ENCODE peak calls at places on chromosomes 16 and 17, in six cellular contexts. I is GM12878, C is GM23338, Y is HepG2, N is H1, J is K562. U is an unnamed sample.

GRCh38 chr16:23920899-23921298 is 85.1 kb downstream of the PRKCB start:
- DNase-seq in I (no peak), C (no peak), Y (no peak), N (no peak), J (no peak), U (no peak)

GRCh38 chr16:12089492-12090161 is 113.1 kb downstream of the SNX29 start:
- DNase-seq in I (no peak), C (peak; percentile 66), Y (peak; percentile 48), N (no peak), J (peak; percentile 45), U (peak; percentile 53)

GRCh38 chr16:67419502-67419901 is 3.2 kb upstream of the ZDHHC1 start:
- DNase-seq in I (no peak), C (no peak), Y (no peak), N (no peak), J (no peak), U (no peak)

GRCh38 chr17:83195330-83196087 is 116.1 kb downstream of the METRNL start:
- DNase-seq in I (no peak), C (no peak), Y (no peak), N (no peak), J (peak; percentile 41), U (no peak)

GRCh38 chr17:44522883-44523671 is 19.9 kb upstream of the GPATCH8 start:
- DNase-seq in I (peak; percentile 46), C (peak; percentile 94), Y (peak; percentile 82), N (no peak), J (peak; percentile 60), U (peak; percentile 91)

GRCh38 chr17:8151641-8152111 is 528 bp downstream of the PER1 start:
- DNase-seq in I (no peak), C (peak; percentile 54), Y (no peak), N (no peak), J (no peak), U (no peak)

GRCh38 chr16:64629622-64630021 is 492.2 kb downstream of the CDH11 start:
- DNase-seq in I (no peak), C (no peak), Y (no peak), N (no peak), J (no peak), U (no peak)

GRCh38 chr17:66661411-66661843 is 173.5 kb upstream of the CACNG5 start:
- DNase-seq in I (no peak), C (no peak), Y (no peak), N (no peak), J (peak; percentile 18), U (no peak)

GRCh38 chr17:47813512-47814031 is 8.0 kb downstream of the OSBPL7 start:
- DNase-seq in I (no peak), C (no peak), Y (no peak), N (no peak), J (no peak), U (peak; percentile 7)

GRCh38 chr17:13806023-13806553 is 204.4 kb upstream of the HS3ST3A1 start:
- DNase-seq in I (no peak), C (no peak), Y (no peak), N (no peak), J (no peak), U (no peak)

GRCh38 chr17:63116967-63117366 is 150.9 kb downstream of the TANC2 start:
- DNase-seq in I (no peak), C (peak; percentile 65), Y (no peak), N (no peak), J (peak; percentile 10), U (no peak)

GRCh38 chr17:7047566-7047965 is 3.7 kb upstream of the SLC16A11 start:
- DNase-seq in I (no peak), C (no peak), Y (no peak), N (no peak), J (no peak), U (no peak)

GRCh38 chr17:39672522-39673334 is 4.5 kb downstream of the PNMT start:
- DNase-seq in I (no peak), C (no peak), Y (no peak), N (no peak), J (no peak), U (no peak)

DNA sequence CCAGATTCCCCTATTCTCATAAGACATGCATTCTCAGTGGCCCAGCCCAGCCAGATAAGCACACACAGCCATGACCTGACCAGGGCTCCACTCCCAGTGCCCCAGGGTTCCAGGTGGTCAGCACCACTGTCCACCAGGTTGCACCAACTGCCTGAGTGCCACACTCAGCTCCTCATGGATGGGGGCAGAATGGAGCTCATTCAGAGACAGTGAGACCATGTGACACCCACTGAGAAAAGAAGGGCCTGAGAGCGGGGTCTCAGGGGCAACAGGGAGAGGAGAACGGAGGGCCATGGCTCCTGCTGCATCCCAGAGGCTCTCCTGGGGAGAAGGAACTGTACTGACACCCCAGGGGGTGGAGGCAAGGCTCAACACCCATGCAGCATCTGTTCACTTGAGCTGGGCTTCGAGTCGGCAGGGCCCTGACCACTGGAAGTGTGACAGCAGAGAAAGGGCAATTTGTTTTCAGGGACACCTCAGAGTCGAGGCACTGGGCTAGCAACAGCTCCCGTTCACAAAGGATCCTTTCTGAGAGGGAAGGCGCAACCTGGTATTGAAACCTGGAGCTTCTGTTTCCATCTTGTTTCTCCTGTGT is 18.7 kb upstream of the SLC38A8 start:
- DNase-seq in I (no peak), C (no peak), Y (no peak), N (no peak), J (no peak), U (no peak)
- TF ChIP-seq CREB1 in I (no peak), C (no peak), Y (no peak), N (no peak), J (no peak), U (no peak)

GRCh38 chr16:30736995-30737793 is 11.0 kb upstream of the PHKG2 start:
- DNase-seq in I (no peak), C (no peak), Y (no peak), N (no peak), J (no peak), U (no peak)

GRCh38 chr16:30737794-30738648 is 10.2 kb upstream of the PHKG2 start:
- DNase-seq in I (no peak), C (no peak), Y (no peak), N (no peak), J (no peak), U (no peak)

GRCh38 chr16:30741461-30741914 is 6.7 kb upstream of the PHKG2 start:
- DNase-seq in I (no peak), C (peak; percentile 60), Y (peak; percentile 61), N (no peak), J (no peak), U (no peak)

GRCh38 chr16:30740364-30741251 is 7.6 kb upstream of the PHKG2 start:
- DNase-seq in I (no peak), C (peak; percentile 72), Y (no peak), N (no peak), J (peak; percentile 54), U (peak; percentile 65)

DNA sequence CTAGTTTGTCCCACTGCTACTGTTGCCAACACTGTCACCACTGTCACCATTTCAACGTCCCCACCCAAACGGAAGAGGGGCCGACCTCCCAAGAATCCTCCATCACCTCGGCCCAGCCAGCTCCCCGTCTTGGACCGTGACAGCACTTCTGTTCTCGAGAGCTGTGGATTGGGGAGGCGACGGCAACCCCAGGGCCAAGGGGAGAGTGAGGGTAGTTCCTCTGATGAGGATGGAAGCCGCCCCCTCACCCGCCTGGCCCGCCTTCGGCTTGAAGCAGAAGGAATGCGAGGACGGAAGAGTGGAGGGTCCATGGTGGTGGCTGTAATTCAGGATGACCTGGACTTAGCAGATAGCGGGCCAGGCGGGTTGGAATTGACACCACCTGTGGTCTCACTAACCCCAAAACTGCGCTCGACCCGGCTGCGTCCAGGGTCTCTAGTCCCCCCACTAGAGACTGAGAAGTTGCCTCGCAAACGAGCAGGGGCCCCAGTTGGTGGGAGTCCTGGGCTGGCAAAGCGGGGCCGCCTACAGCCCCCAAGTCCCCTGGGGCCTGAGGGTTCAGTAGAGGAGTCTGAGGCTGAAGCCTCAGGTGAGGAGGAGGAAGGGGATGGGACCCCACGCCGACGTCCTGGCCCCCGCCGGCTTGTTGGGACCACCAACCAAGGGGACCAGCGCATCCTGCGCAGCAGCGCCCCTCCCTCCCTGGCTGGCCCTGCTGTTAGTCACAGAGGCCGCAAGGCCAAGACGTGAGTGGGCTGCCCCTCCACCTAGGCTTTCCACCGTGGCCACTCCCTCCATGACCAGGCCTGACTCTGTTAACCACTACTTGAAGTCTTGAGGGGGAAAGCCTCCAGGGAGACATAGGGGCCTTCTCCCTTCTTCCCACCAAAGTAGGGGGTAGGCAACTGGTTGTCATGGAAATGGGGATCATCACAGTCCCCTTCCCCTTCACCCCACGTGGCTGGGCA is 9.0 kb upstream of the PHKG2 start:
- DNase-seq in I (no peak), C (no peak), Y (no peak), N (no peak), J (no peak), U (no peak)
- TF ChIP-seq CREB1 in I (no peak), C (no peak), Y (no peak), N (no peak), J (no peak), U (no peak)

DNA sequence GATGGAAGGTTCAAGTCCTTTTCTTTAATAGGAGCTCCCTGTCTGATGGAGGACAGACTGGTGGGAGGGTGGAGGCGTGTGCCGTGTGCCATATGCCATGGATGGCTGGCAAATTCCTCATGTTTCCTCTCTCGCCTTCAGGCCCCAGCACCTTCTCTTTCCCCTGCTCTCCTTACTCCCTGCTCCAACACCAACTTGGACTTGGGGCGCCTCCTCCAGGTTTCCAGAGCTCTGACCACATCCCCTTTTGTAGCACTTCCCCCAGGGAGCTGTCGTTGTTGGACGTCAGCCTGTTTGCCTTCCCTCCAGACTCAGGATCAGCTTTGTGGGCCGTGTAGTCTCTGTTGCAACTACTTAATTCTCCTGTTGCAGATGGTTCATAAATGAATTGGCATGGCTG is 30.7 kb downstream of the TMC7 start:
- DNase-seq in I (no peak), C (peak; percentile 50), Y (peak; percentile 41), N (no peak), J (no peak), U (peak; percentile 32)
- TF ChIP-seq CREB1 in I (no peak), C (no peak), Y (no peak), N (no peak), J (no peak), U (no peak)

GRCh38 chr17:81027591-81028505 is 7.1 kb upstream of the BAIAP2 start:
- DNase-seq in I (no peak), C (no peak), Y (no peak), N (no peak), J (no peak), U (no peak)

GRCh38 chr17:81027038-81027437 is 7.9 kb upstream of the BAIAP2 start:
- DNase-seq in I (no peak), C (no peak), Y (no peak), N (no peak), J (no peak), U (no peak)

GRCh38 chr17:81026266-81027036 is 8.5 kb upstream of the BAIAP2 start:
- DNase-seq in I (no peak), C (no peak), Y (no peak), N (no peak), J (no peak), U (no peak)

GRCh38 chr17:81025756-81026155 is 9.2 kb upstream of the BAIAP2 start:
- DNase-seq in I (no peak), C (no peak), Y (no peak), N (no peak), J (no peak), U (no peak)

DNA sequence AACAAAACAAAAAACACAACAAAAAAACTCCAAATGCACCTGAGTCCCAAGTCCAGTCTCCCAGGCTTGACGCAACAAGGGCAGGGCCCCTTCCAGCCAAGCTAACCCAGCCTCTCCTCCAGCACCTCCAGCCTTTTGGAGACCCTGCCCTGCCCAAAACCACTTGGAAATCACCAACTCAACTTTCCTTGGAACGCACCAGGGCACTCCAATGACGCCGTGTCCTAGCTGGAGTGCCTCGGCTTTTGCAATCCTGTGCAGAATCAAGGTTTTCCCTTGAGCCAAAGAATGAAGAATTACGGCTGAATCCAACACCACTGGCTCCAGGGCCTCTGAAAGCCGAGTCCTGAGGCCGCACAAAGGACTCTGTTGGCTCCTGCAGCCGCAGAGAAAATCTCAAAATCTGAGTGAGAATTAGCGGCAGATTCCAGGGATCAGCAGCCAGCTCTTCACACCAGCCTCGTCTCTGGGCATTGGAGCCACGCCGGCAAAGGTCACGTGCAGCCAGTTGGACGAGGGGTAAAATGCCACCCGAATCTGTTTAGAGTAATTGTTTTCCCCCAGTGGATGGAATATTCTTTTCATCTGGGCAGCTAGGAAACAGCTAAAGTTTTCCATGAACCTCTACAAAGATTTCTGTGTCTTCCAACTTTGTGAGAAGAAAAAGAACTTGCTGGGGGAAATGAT is 9.7 kb upstream of the BAIAP2 start:
- DNase-seq in I (no peak), C (no peak), Y (no peak), N (no peak), J (no peak), U (no peak)
- TF ChIP-seq CREB1 in I (no peak), C (no peak), Y (no peak), N (no peak), J (no peak), U (no peak)

U was measured in WTC11.